ENCODE peak calls at places on chromosomes 2 and 18, in nine cellular contexts. One of them, this sample, is unnamed. For H3K4me1, the result is how much of the 10 kb centered on the place peaks cover.

GRCh38 chr2:97688062-97688827 is 18.7 kb downstream of the C2orf92 start:
- DNase-seq in thoracic aorta: no peak
- DNase-seq in gastrocnemius medialis: no peak
- DNase-seq in GM12878: peak
- DNase-seq in mammary epithelial cell: peak
- DNase-seq in transverse colon: no peak
- DNase-seq in heart right ventricle: no peak
- DNase-seq in Peyer's patch: no peak
- DNase-seq in OCI-LY7: no peak
- DNase-seq in this sample: no peak

GRCh38 chr2:205358351-205358815 is 323.9 kb upstream of the NRP2 start:
- DNase-seq in thoracic aorta: no peak
- DNase-seq in heart right ventricle: no peak
- DNase-seq in Peyer's patch: no peak
- DNase-seq in gastrocnemius medialis: no peak
- DNase-seq in transverse colon: no peak
- DNase-seq in GM12878: no peak
- DNase-seq in OCI-LY7: no peak
- DNase-seq in mammary epithelial cell: peak
- DNase-seq in this sample: no peak

GRCh38 chr2:191265311-191266170 is 20.3 kb downstream of the MYO1B start:
- DNase-seq in gastrocnemius medialis: no peak
- DNase-seq in mammary epithelial cell: no peak
- DNase-seq in transverse colon: peak
- DNase-seq in thoracic aorta: peak
- DNase-seq in heart right ventricle: peak
- DNase-seq in GM12878: no peak
- DNase-seq in Peyer's patch: no peak
- DNase-seq in OCI-LY7: no peak
- DNase-seq in this sample: no peak

GRCh38 chr2:223797811-223798721 is 39.3 kb downstream of the AP1S3 start:
- DNase-seq in Peyer's patch: no peak
- DNase-seq in OCI-LY7: peak
- DNase-seq in transverse colon: no peak
- DNase-seq in heart right ventricle: no peak
- DNase-seq in thoracic aorta: no peak
- DNase-seq in gastrocnemius medialis: no peak
- DNase-seq in GM12878: peak
- DNase-seq in mammary epithelial cell: peak
- DNase-seq in this sample: no peak

GRCh38 chr2:233690444-233690843 is 2.2 kb upstream of the UGT1A6 start:
- DNase-seq in thoracic aorta: no peak
- DNase-seq in OCI-LY7: no peak
- DNase-seq in gastrocnemius medialis: no peak
- DNase-seq in Peyer's patch: no peak
- DNase-seq in mammary epithelial cell: peak
- DNase-seq in GM12878: no peak
- DNase-seq in transverse colon: no peak
- DNase-seq in heart right ventricle: no peak
- DNase-seq in this sample: peak

GRCh38 chr2:101560780-101561315 is 85.9 kb upstream of the RFX8 start:
- DNase-seq in transverse colon: no peak
- DNase-seq in OCI-LY7: no peak
- DNase-seq in GM12878: no peak
- DNase-seq in mammary epithelial cell: no peak
- DNase-seq in gastrocnemius medialis: no peak
- DNase-seq in Peyer's patch: no peak
- DNase-seq in thoracic aorta: no peak
- DNase-seq in heart right ventricle: no peak
- DNase-seq in this sample: no peak

GRCh38 chr2:64277101-64277849 is 133.1 kb upstream of the PELI1 start:
- DNase-seq in mammary epithelial cell: peak
- DNase-seq in gastrocnemius medialis: no peak
- DNase-seq in transverse colon: no peak
- DNase-seq in OCI-LY7: peak
- DNase-seq in heart right ventricle: no peak
- DNase-seq in thoracic aorta: no peak
- DNase-seq in Peyer's patch: no peak
- DNase-seq in GM12878: no peak
- DNase-seq in this sample: no peak

GRCh38 chr2:36569267-36569860 is 28.6 kb downstream of the FEZ2 start:
- DNase-seq in OCI-LY7: no peak
- DNase-seq in transverse colon: no peak
- DNase-seq in thoracic aorta: no peak
- DNase-seq in mammary epithelial cell: no peak
- DNase-seq in Peyer's patch: no peak
- DNase-seq in heart right ventricle: no peak
- DNase-seq in gastrocnemius medialis: no peak
- DNase-seq in GM12878: no peak
- DNase-seq in this sample: no peak

GRCh38 chr2:174120346-174120745 is 128.0 kb downstream of the OLA1 start:
- DNase-seq in transverse colon: no peak
- DNase-seq in GM12878: no peak
- DNase-seq in mammary epithelial cell: peak
- DNase-seq in heart right ventricle: no peak
- DNase-seq in OCI-LY7: no peak
- DNase-seq in thoracic aorta: no peak
- DNase-seq in gastrocnemius medialis: no peak
- DNase-seq in Peyer's patch: no peak
- DNase-seq in this sample: no peak

GRCh38 chr2:219398721-219399333 is 11.1 kb upstream of the DNPEP start:
- DNase-seq in mammary epithelial cell: no peak
- DNase-seq in transverse colon: peak
- DNase-seq in OCI-LY7: no peak
- DNase-seq in thoracic aorta: no peak
- DNase-seq in GM12878: no peak
- DNase-seq in heart right ventricle: no peak
- DNase-seq in Peyer's patch: peak
- DNase-seq in gastrocnemius medialis: peak
- DNase-seq in this sample: no peak

GRCh38 chr2:31255911-31256571 is 22.1 kb downstream of the EHD3 start:
- DNase-seq in GM12878: peak
- DNase-seq in OCI-LY7: peak
- DNase-seq in mammary epithelial cell: no peak
- DNase-seq in transverse colon: no peak
- DNase-seq in gastrocnemius medialis: no peak
- DNase-seq in heart right ventricle: no peak
- DNase-seq in thoracic aorta: no peak
- DNase-seq in Peyer's patch: peak
- DNase-seq in this sample: no peak

GRCh38 chr2:101200714-101201113 is 49.5 kb upstream of the TBC1D8 start:
- DNase-seq in OCI-LY7: no peak
- DNase-seq in heart right ventricle: no peak
- DNase-seq in gastrocnemius medialis: no peak
- DNase-seq in mammary epithelial cell: peak
- DNase-seq in thoracic aorta: no peak
- DNase-seq in Peyer's patch: no peak
- DNase-seq in transverse colon: no peak
- DNase-seq in GM12878: no peak
- DNase-seq in this sample: no peak

GRCh38 chr2:85326406-85326945 is 1.3 kb downstream of the TGOLN2 start:
- DNase-seq in mammary epithelial cell: peak
- DNase-seq in Peyer's patch: peak
- DNase-seq in heart right ventricle: no peak
- DNase-seq in GM12878: no peak
- DNase-seq in thoracic aorta: no peak
- DNase-seq in transverse colon: peak
- DNase-seq in gastrocnemius medialis: no peak
- DNase-seq in OCI-LY7: peak
- DNase-seq in this sample: no peak

GRCh38 chr2:180979086-180979934 is 1.1 kb upstream of the UBE2E3 start:
- DNase-seq in transverse colon: no peak
- DNase-seq in Peyer's patch: no peak
- DNase-seq in OCI-LY7: peak
- DNase-seq in heart right ventricle: no peak
- DNase-seq in mammary epithelial cell: peak
- DNase-seq in thoracic aorta: no peak
- DNase-seq in gastrocnemius medialis: no peak
- DNase-seq in GM12878: no peak
- DNase-seq in this sample: peak

GRCh38 chr2:109521233-109521632 is 92.5 kb downstream of the SEPTIN10 start:
- DNase-seq in thoracic aorta: no peak
- DNase-seq in Peyer's patch: no peak
- DNase-seq in GM12878: no peak
- DNase-seq in OCI-LY7: no peak
- DNase-seq in transverse colon: no peak
- DNase-seq in mammary epithelial cell: no peak
- DNase-seq in gastrocnemius medialis: no peak
- DNase-seq in heart right ventricle: no peak
- DNase-seq in this sample: no peak

GRCh38 chr18:66419400-66419799 is 184.5 kb downstream of the CDH19 start:
- DNase-seq in heart right ventricle: no peak
- DNase-seq in mammary epithelial cell: no peak
- DNase-seq in OCI-LY7: no peak
- DNase-seq in Peyer's patch: no peak
- DNase-seq in thoracic aorta: no peak
- DNase-seq in gastrocnemius medialis: no peak
- DNase-seq in transverse colon: no peak
- DNase-seq in GM12878: no peak
- DNase-seq in this sample: no peak

GRCh38 chr2:170271340-170271739 is 93.4 kb downstream of the MYO3B start:
- DNase-seq in gastrocnemius medialis: peak
- DNase-seq in heart right ventricle: no peak
- DNase-seq in transverse colon: no peak
- DNase-seq in thoracic aorta: no peak
- DNase-seq in GM12878: no peak
- DNase-seq in OCI-LY7: no peak
- DNase-seq in mammary epithelial cell: no peak
- DNase-seq in Peyer's patch: no peak
- DNase-seq in this sample: peak

DNA sequence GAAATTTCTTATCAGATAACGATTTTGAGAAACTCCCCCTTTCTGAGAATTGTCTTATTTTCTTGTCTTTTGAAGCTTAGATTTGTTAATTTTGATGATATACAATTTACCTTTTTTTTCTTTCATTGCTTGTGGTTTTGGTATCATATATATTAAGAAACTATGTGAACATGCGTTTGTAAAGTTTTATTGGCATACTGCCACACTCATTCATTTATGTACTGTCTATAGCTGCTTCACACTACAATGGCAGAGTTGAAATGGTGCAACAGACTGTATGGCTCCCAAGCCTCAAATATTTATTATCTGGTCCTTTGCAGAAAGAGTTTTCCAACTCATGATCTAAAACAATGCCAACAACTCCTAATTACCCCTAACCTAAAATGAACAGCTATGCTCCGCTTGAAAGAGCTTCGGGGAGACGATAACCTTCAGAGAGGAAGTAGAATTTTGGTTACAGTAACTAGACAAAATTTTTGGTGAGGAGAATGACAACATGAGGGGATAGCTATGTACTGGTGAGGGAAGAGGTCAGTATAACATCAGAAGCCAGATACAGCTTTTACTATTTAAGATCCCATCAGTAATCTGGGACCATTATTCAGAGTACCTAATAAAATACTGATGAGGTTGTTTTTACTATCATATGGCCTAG is 16.1 kb downstream of the PPP3R1 start:
- DNase-seq in transverse colon: no peak
- DNase-seq in heart right ventricle: no peak
- DNase-seq in OCI-LY7: no peak
- DNase-seq in gastrocnemius medialis: no peak
- DNase-seq in GM12878: no peak
- DNase-seq in mammary epithelial cell: no peak
- DNase-seq in thoracic aorta: no peak
- DNase-seq in Peyer's patch: no peak
- DNase-seq in this sample: no peak
- H3K4me1 ChIP-seq in transverse colon: half or more
- H3K4me1 ChIP-seq in heart right ventricle: half or more
- H3K4me1 ChIP-seq in OCI-LY7: under half
- H3K4me1 ChIP-seq in gastrocnemius medialis: half or more
- H3K4me1 ChIP-seq in GM12878: under half
- H3K4me1 ChIP-seq in mammary epithelial cell: under half
- H3K4me1 ChIP-seq in thoracic aorta: half or more
- H3K4me1 ChIP-seq in Peyer's patch: under half
- H3K4me1 ChIP-seq in this sample: under half

DNA sequence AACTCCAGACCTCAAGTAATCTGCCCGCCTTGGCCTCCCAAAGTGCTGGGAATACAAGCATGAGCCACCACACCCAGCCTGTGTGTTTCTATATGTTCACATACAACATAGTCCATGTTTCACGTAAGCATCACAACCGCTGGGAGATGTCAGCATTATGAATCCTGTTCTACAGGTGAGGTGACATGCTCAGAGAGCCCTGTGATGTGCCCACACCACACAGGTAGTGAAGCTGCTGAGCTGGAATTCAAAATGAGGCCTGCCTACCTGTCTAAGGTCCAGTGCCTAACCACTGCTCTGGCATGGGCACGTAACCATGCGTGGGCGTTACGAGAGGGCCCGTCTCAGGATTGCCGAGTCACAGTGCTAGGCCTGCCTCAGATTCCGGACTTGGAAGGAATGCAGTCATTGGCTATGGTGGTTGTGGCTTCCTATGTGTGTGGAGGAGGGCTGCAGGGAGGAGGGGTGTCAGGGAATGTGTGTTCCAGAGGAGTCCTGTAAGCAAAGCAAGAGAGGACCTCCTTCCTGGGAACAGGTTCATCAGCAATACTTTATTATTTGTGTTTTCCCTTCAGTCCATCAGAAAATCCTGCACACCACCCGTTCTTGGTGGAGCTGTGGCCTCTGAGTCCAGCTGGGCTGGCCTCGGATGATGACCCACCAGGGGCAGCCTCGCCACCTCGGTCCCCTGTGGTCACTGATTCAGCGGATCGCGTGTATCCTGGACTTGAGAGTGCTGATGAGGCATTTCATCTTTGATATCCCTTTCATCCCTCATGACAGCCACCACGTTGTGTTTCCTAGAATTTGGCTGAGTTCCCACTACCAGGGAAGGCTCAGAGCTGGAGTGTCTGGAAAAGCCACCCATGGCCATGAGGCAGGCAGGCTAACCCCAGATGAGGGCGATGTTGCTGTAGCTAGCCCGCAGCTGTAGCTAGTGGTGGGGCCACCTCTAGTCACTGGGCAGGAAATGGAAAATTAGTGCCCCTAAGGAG is 31.1 kb downstream of the HK2 start:
- DNase-seq in transverse colon: no peak
- DNase-seq in OCI-LY7: no peak
- DNase-seq in Peyer's patch: no peak
- DNase-seq in thoracic aorta: no peak
- DNase-seq in heart right ventricle: no peak
- DNase-seq in GM12878: no peak
- DNase-seq in gastrocnemius medialis: peak
- DNase-seq in mammary epithelial cell: peak
- DNase-seq in this sample: peak
- H3K27ac ChIP-seq in transverse colon: peak
- H3K27ac ChIP-seq in OCI-LY7: no peak
- H3K27ac ChIP-seq in Peyer's patch: peak
- H3K27ac ChIP-seq in thoracic aorta: no peak
- H3K27ac ChIP-seq in heart right ventricle: no peak
- H3K27ac ChIP-seq in GM12878: no peak
- H3K27ac ChIP-seq in gastrocnemius medialis: peak
- H3K27ac ChIP-seq in mammary epithelial cell: peak
- H3K27ac ChIP-seq in this sample: no peak

GRCh38 chr18:61957801-61958516 is 65.2 kb upstream of the RNF152 start:
- DNase-seq in Peyer's patch: no peak
- DNase-seq in OCI-LY7: no peak
- DNase-seq in thoracic aorta: no peak
- DNase-seq in gastrocnemius medialis: no peak
- DNase-seq in heart right ventricle: no peak
- DNase-seq in mammary epithelial cell: no peak
- DNase-seq in transverse colon: no peak
- DNase-seq in GM12878: no peak
- DNase-seq in this sample: no peak
- TF ChIP-seq CTCF in Peyer's patch: no peak
- TF ChIP-seq CTCF in OCI-LY7: no peak
- TF ChIP-seq CTCF in thoracic aorta: no peak
- TF ChIP-seq CTCF in gastrocnemius medialis: no peak
- TF ChIP-seq CTCF in heart right ventricle: no peak
- TF ChIP-seq CTCF in mammary epithelial cell: no peak
- TF ChIP-seq CTCF in transverse colon: no peak
- TF ChIP-seq CTCF in GM12878: no peak
- TF ChIP-seq CTCF in this sample: no peak

GRCh38 chr2:44952143-44952805 is 10.8 kb downstream of the SIX3 start:
- DNase-seq in mammary epithelial cell: peak
- DNase-seq in thoracic aorta: no peak
- DNase-seq in transverse colon: peak
- DNase-seq in heart right ventricle: no peak
- DNase-seq in GM12878: no peak
- DNase-seq in Peyer's patch: no peak
- DNase-seq in OCI-LY7: peak
- DNase-seq in gastrocnemius medialis: no peak
- DNase-seq in this sample: peak
- H3K4me1 ChIP-seq in mammary epithelial cell: under half
- H3K4me1 ChIP-seq in thoracic aorta: under half
- H3K4me1 ChIP-seq in transverse colon: under half
- H3K4me1 ChIP-seq in heart right ventricle: under half
- H3K4me1 ChIP-seq in GM12878: under half
- H3K4me1 ChIP-seq in Peyer's patch: under half
- H3K4me1 ChIP-seq in OCI-LY7: under half
- H3K4me1 ChIP-seq in gastrocnemius medialis: under half
- H3K4me1 ChIP-seq in this sample: under half